ENCODE peak calls at places on chromosomes 3 and 15, in ten cellular contexts. One of them, this sample, is unnamed.
A peak's percentile ranks its signal among the peaks of the same experiment; 100 is the strongest.

GRCh38 chr15:73346735-73347312 is 21.9 kb downstream of the HCN4 start:
- DNase-seq in effector memory CD4-positive, alpha-beta T cell: peak; percentile 30
- DNase-seq in ovary: peak; percentile 26
- DNase-seq in CD8-positive, alpha-beta T cell: peak; percentile 45
- DNase-seq in body of pancreas: peak; percentile 73
- DNase-seq in esophagus squamous epithelium: no peak
- DNase-seq in neuronal stem cell: peak; percentile 74
- DNase-seq in heart right ventricle: peak; percentile 64
- DNase-seq in small intestine: peak; percentile 67
- DNase-seq in psoas muscle: peak; percentile 64
- DNase-seq in this sample: no peak

GRCh38 chr15:82122754-82123400 is 77.1 kb upstream of the MEX3B start:
- DNase-seq in effector memory CD4-positive, alpha-beta T cell: no peak
- DNase-seq in ovary: peak; percentile 82
- DNase-seq in CD8-positive, alpha-beta T cell: no peak
- DNase-seq in body of pancreas: peak; percentile 33
- DNase-seq in esophagus squamous epithelium: no peak
- DNase-seq in neuronal stem cell: no peak
- DNase-seq in heart right ventricle: no peak
- DNase-seq in small intestine: peak; percentile 6
- DNase-seq in psoas muscle: peak; percentile 56
- DNase-seq in this sample: peak; percentile 96

GRCh38 chr3:32280262-32280910 is 41.9 kb downstream of the CMTM8 start:
- DNase-seq in effector memory CD4-positive, alpha-beta T cell: no peak
- DNase-seq in ovary: no peak
- DNase-seq in CD8-positive, alpha-beta T cell: no peak
- DNase-seq in body of pancreas: no peak
- DNase-seq in esophagus squamous epithelium: no peak
- DNase-seq in neuronal stem cell: no peak
- DNase-seq in heart right ventricle: no peak
- DNase-seq in small intestine: no peak
- DNase-seq in psoas muscle: no peak
- DNase-seq in this sample: no peak

GRCh38 chr3:177147790-177148189 is 49.5 kb downstream of the TBL1XR1 start:
- DNase-seq in effector memory CD4-positive, alpha-beta T cell: no peak
- DNase-seq in ovary: no peak
- DNase-seq in CD8-positive, alpha-beta T cell: no peak
- DNase-seq in body of pancreas: no peak
- DNase-seq in esophagus squamous epithelium: no peak
- DNase-seq in neuronal stem cell: no peak
- DNase-seq in heart right ventricle: no peak
- DNase-seq in small intestine: no peak
- DNase-seq in psoas muscle: no peak
- DNase-seq in this sample: no peak

GRCh38 chr15:29935296-29936020 is 113.2 kb upstream of the TJP1 start:
- DNase-seq in effector memory CD4-positive, alpha-beta T cell: no peak
- DNase-seq in ovary: no peak
- DNase-seq in CD8-positive, alpha-beta T cell: no peak
- DNase-seq in body of pancreas: no peak
- DNase-seq in esophagus squamous epithelium: no peak
- DNase-seq in neuronal stem cell: no peak
- DNase-seq in heart right ventricle: no peak
- DNase-seq in small intestine: peak; percentile 51
- DNase-seq in psoas muscle: no peak
- DNase-seq in this sample: peak; percentile 32

GRCh38 chr15:67067930-67068542 is 2.6 kb downstream of the SMAD3 start:
- DNase-seq in effector memory CD4-positive, alpha-beta T cell: no peak
- DNase-seq in ovary: no peak
- DNase-seq in CD8-positive, alpha-beta T cell: no peak
- DNase-seq in body of pancreas: no peak
- DNase-seq in esophagus squamous epithelium: no peak
- DNase-seq in neuronal stem cell: no peak
- DNase-seq in heart right ventricle: no peak
- DNase-seq in small intestine: peak; percentile 86
- DNase-seq in psoas muscle: no peak
- DNase-seq in this sample: no peak

GRCh38 chr3:79140718-79141117 is 627.1 kb downstream of the ROBO1 start:
- DNase-seq in effector memory CD4-positive, alpha-beta T cell: no peak
- DNase-seq in ovary: no peak
- DNase-seq in CD8-positive, alpha-beta T cell: no peak
- DNase-seq in body of pancreas: no peak
- DNase-seq in esophagus squamous epithelium: no peak
- DNase-seq in neuronal stem cell: no peak
- DNase-seq in heart right ventricle: no peak
- DNase-seq in small intestine: no peak
- DNase-seq in psoas muscle: no peak
- DNase-seq in this sample: no peak

GRCh38 chr15:80343610-80344009 is 60.6 kb upstream of the ARNT2 start:
- DNase-seq in effector memory CD4-positive, alpha-beta T cell: no peak
- DNase-seq in ovary: peak; percentile 87
- DNase-seq in CD8-positive, alpha-beta T cell: no peak
- DNase-seq in body of pancreas: peak; percentile 50
- DNase-seq in esophagus squamous epithelium: no peak
- DNase-seq in neuronal stem cell: no peak
- DNase-seq in heart right ventricle: peak; percentile 66
- DNase-seq in small intestine: peak; percentile 2
- DNase-seq in psoas muscle: peak; percentile 60
- DNase-seq in this sample: no peak

GRCh38 chr3:61177450-61177849 is 73.8 kb downstream of the FHIT start:
- DNase-seq in effector memory CD4-positive, alpha-beta T cell: no peak
- DNase-seq in ovary: no peak
- DNase-seq in CD8-positive, alpha-beta T cell: no peak
- DNase-seq in body of pancreas: no peak
- DNase-seq in esophagus squamous epithelium: no peak
- DNase-seq in neuronal stem cell: no peak
- DNase-seq in heart right ventricle: no peak
- DNase-seq in small intestine: no peak
- DNase-seq in psoas muscle: no peak
- DNase-seq in this sample: no peak

GRCh38 chr3:100329800-100330489 is 4.6 kb upstream of the NIT2 start:
- DNase-seq in effector memory CD4-positive, alpha-beta T cell: no peak
- DNase-seq in ovary: no peak
- DNase-seq in CD8-positive, alpha-beta T cell: no peak
- DNase-seq in body of pancreas: peak; percentile 47
- DNase-seq in esophagus squamous epithelium: no peak
- DNase-seq in neuronal stem cell: no peak
- DNase-seq in heart right ventricle: no peak
- DNase-seq in small intestine: no peak
- DNase-seq in psoas muscle: no peak
- DNase-seq in this sample: no peak

GRCh38 chr3:20637729-20638128 is 451.7 kb upstream of the SGO1 start:
- DNase-seq in effector memory CD4-positive, alpha-beta T cell: no peak
- DNase-seq in ovary: no peak
- DNase-seq in CD8-positive, alpha-beta T cell: no peak
- DNase-seq in body of pancreas: no peak
- DNase-seq in esophagus squamous epithelium: no peak
- DNase-seq in neuronal stem cell: no peak
- DNase-seq in heart right ventricle: no peak
- DNase-seq in small intestine: no peak
- DNase-seq in psoas muscle: no peak
- DNase-seq in this sample: no peak

GRCh38 chr3:55097441-55097840 is 169.6 kb upstream of the LRTM1 start:
- DNase-seq in effector memory CD4-positive, alpha-beta T cell: no peak
- DNase-seq in ovary: no peak
- DNase-seq in CD8-positive, alpha-beta T cell: no peak
- DNase-seq in body of pancreas: no peak
- DNase-seq in esophagus squamous epithelium: no peak
- DNase-seq in neuronal stem cell: no peak
- DNase-seq in heart right ventricle: no peak
- DNase-seq in small intestine: no peak
- DNase-seq in psoas muscle: no peak
- DNase-seq in this sample: no peak

GRCh38 chr15:43505723-43506122 is 11.7 kb upstream of the MAP1A start:
- DNase-seq in effector memory CD4-positive, alpha-beta T cell: no peak
- DNase-seq in ovary: no peak
- DNase-seq in CD8-positive, alpha-beta T cell: no peak
- DNase-seq in body of pancreas: no peak
- DNase-seq in esophagus squamous epithelium: no peak
- DNase-seq in neuronal stem cell: no peak
- DNase-seq in heart right ventricle: no peak
- DNase-seq in small intestine: no peak
- DNase-seq in psoas muscle: no peak
- DNase-seq in this sample: no peak

GRCh38 chr3:71652786-71653419 is 69.4 kb upstream of the FOXP1 start:
- DNase-seq in effector memory CD4-positive, alpha-beta T cell: no peak
- DNase-seq in ovary: peak; percentile 32
- DNase-seq in CD8-positive, alpha-beta T cell: no peak
- DNase-seq in body of pancreas: peak; percentile 89
- DNase-seq in esophagus squamous epithelium: no peak
- DNase-seq in neuronal stem cell: peak; percentile 24
- DNase-seq in heart right ventricle: no peak
- DNase-seq in small intestine: peak; percentile 73
- DNase-seq in psoas muscle: no peak
- DNase-seq in this sample: no peak

GRCh38 chr3:10628902-10629700 is 123.7 kb upstream of the ATP2B2 start:
- DNase-seq in effector memory CD4-positive, alpha-beta T cell: no peak
- DNase-seq in ovary: no peak
- DNase-seq in CD8-positive, alpha-beta T cell: no peak
- DNase-seq in body of pancreas: no peak
- DNase-seq in esophagus squamous epithelium: no peak
- DNase-seq in neuronal stem cell: no peak
- DNase-seq in heart right ventricle: no peak
- DNase-seq in small intestine: no peak
- DNase-seq in psoas muscle: no peak
- DNase-seq in this sample: no peak

GRCh38 chr3:35944915-35945710 is 305.8 kb downstream of the ARPP21 start:
- DNase-seq in effector memory CD4-positive, alpha-beta T cell: no peak
- DNase-seq in ovary: no peak
- DNase-seq in CD8-positive, alpha-beta T cell: no peak
- DNase-seq in body of pancreas: no peak
- DNase-seq in esophagus squamous epithelium: no peak
- DNase-seq in neuronal stem cell: no peak
- DNase-seq in heart right ventricle: no peak
- DNase-seq in small intestine: no peak
- DNase-seq in psoas muscle: no peak
- DNase-seq in this sample: no peak

GRCh38 chr3:58068126-58068809 is 60.0 kb downstream of the FLNB start:
- DNase-seq in effector memory CD4-positive, alpha-beta T cell: no peak
- DNase-seq in ovary: no peak
- DNase-seq in CD8-positive, alpha-beta T cell: no peak
- DNase-seq in body of pancreas: no peak
- DNase-seq in esophagus squamous epithelium: no peak
- DNase-seq in neuronal stem cell: no peak
- DNase-seq in heart right ventricle: no peak
- DNase-seq in small intestine: peak; percentile 92
- DNase-seq in psoas muscle: no peak
- DNase-seq in this sample: no peak
- H3K4me1 ChIP-seq in effector memory CD4-positive, alpha-beta T cell: no peaks in the 10 kb centered on the region
- H3K4me1 ChIP-seq in ovary: peaks cover 6% of the 10 kb centered on the region
- H3K4me1 ChIP-seq in CD8-positive, alpha-beta T cell: peaks cover 2% of the 10 kb centered on the region
- H3K4me1 ChIP-seq in body of pancreas: peaks cover 57% of the 10 kb centered on the region
- H3K4me1 ChIP-seq in esophagus squamous epithelium: peaks cover 70% of the 10 kb centered on the region
- H3K4me1 ChIP-seq in neuronal stem cell: peaks cover 3% of the 10 kb centered on the region
- H3K4me1 ChIP-seq in heart right ventricle: peaks cover 5% of the 10 kb centered on the region
- H3K4me1 ChIP-seq in small intestine: peaks cover 8% of the 10 kb centered on the region
- H3K4me1 ChIP-seq in psoas muscle: no peaks in the 10 kb centered on the region
- H3K4me1 ChIP-seq in this sample: peaks cover 74% of the 10 kb centered on the region

DNA sequence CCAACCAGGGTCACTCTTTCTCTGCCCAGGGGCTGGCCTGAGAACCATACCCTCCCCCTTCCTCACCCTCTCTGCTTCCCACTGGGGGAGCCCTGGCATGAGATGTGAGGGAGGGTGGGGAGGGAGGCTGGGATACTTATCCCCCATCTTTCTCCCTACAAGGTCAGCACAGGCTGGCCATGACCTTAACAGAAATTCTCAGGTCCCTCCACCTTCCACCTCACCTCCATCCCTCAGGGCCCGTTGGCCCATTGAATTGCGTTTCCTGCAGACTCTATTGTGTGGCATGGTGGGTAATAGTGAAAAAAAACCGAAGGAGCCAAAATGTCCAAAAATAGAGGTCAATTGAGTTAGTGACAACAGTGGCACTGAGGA is 159.5 kb downstream of the OR4M2 start:
- DNase-seq in effector memory CD4-positive, alpha-beta T cell: no peak
- DNase-seq in ovary: no peak
- DNase-seq in CD8-positive, alpha-beta T cell: no peak
- DNase-seq in body of pancreas: no peak
- DNase-seq in esophagus squamous epithelium: no peak
- DNase-seq in neuronal stem cell: no peak
- DNase-seq in heart right ventricle: no peak
- DNase-seq in small intestine: no peak
- DNase-seq in psoas muscle: no peak
- DNase-seq in this sample: no peak
- H3K9me3 ChIP-seq in effector memory CD4-positive, alpha-beta T cell: no peaks in the 10 kb centered on the region
- H3K9me3 ChIP-seq in ovary: no peaks in the 10 kb centered on the region
- H3K9me3 ChIP-seq in CD8-positive, alpha-beta T cell: no peaks in the 10 kb centered on the region
- H3K9me3 ChIP-seq in body of pancreas: no peaks in the 10 kb centered on the region
- H3K9me3 ChIP-seq in esophagus squamous epithelium: no peaks in the 10 kb centered on the region
- H3K9me3 ChIP-seq in neuronal stem cell: no peaks in the 10 kb centered on the region
- H3K9me3 ChIP-seq in heart right ventricle: no peaks in the 10 kb centered on the region
- H3K9me3 ChIP-seq in small intestine: peaks cover 2% of the 10 kb centered on the region
- H3K9me3 ChIP-seq in psoas muscle: no peaks in the 10 kb centered on the region
- H3K9me3 ChIP-seq in this sample: no peaks in the 10 kb centered on the region

DNA sequence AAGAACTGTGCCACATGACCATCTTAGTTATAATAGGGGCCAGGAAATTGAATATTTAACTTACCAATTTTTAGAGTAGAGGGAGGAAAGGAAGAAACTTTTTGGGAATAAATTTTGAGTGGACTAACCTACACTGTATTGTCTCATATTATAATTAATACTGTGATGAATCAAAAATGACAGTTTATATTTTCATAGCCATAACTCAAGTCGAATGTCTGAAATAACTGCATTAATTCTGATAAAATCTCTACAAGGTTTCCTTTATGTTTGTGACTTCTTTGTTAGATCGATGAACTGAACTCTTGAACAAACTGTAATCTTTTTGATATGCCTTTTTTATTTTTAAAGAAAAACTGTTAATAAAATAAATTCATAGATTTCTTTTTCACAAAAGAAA is 132.8 kb upstream of the DPH6 start:
- DNase-seq in effector memory CD4-positive, alpha-beta T cell: no peak
- DNase-seq in ovary: no peak
- DNase-seq in CD8-positive, alpha-beta T cell: no peak
- DNase-seq in body of pancreas: no peak
- DNase-seq in esophagus squamous epithelium: no peak
- DNase-seq in neuronal stem cell: no peak
- DNase-seq in heart right ventricle: no peak
- DNase-seq in small intestine: no peak
- DNase-seq in psoas muscle: no peak
- DNase-seq in this sample: no peak
- H3K4me1 ChIP-seq in effector memory CD4-positive, alpha-beta T cell: no peaks in the 10 kb centered on the region
- H3K4me1 ChIP-seq in ovary: peaks cover 2% of the 10 kb centered on the region
- H3K4me1 ChIP-seq in CD8-positive, alpha-beta T cell: no peaks in the 10 kb centered on the region
- H3K4me1 ChIP-seq in body of pancreas: peaks cover 4% of the 10 kb centered on the region
- H3K4me1 ChIP-seq in esophagus squamous epithelium: peaks cover 26% of the 10 kb centered on the region
- H3K4me1 ChIP-seq in neuronal stem cell: peaks cover 2% of the 10 kb centered on the region
- H3K4me1 ChIP-seq in heart right ventricle: peaks cover 3% of the 10 kb centered on the region
- H3K4me1 ChIP-seq in small intestine: no peaks in the 10 kb centered on the region
- H3K4me1 ChIP-seq in psoas muscle: peaks cover 9% of the 10 kb centered on the region
- H3K4me1 ChIP-seq in this sample: no peaks in the 10 kb centered on the region

DNA sequence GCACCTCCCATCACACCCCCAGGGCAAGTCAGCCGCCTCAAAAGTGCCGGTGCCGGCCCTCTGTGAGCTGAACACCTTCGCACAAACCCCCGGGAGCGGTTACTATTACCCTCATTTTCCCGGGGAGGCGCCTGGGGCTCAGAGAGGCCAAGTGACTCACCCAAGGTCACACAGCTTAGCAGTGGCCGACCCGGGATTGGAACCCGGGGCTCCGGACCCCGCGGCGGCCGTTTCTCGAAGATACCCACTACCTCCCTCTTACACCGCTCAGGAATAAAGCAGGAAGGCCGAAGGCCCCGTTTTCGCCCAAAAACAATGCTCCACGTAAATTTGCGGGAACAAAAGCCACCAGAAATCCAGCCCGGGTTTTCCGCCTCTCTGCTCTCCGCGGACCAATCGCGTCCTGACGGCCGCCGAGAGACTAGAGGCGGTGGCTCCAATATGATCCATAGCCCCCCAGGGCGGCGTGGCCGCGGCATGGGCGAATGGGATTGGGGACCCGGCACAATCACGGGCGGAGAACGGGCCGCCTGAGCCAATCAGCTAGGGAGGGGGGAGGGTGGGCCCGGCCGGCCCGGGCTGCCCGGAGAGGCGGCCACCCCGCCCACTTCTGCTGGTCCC is 176.8 kb downstream of the OR4M2 start:
- DNase-seq in effector memory CD4-positive, alpha-beta T cell: no peak
- DNase-seq in ovary: peak; percentile 27
- DNase-seq in CD8-positive, alpha-beta T cell: no peak
- DNase-seq in body of pancreas: no peak
- DNase-seq in esophagus squamous epithelium: no peak
- DNase-seq in neuronal stem cell: no peak
- DNase-seq in heart right ventricle: no peak
- DNase-seq in small intestine: no peak
- DNase-seq in psoas muscle: no peak
- DNase-seq in this sample: no peak
- H3K9me3 ChIP-seq in effector memory CD4-positive, alpha-beta T cell: no peaks in the 10 kb centered on the region
- H3K9me3 ChIP-seq in ovary: no peaks in the 10 kb centered on the region
- H3K9me3 ChIP-seq in CD8-positive, alpha-beta T cell: no peaks in the 10 kb centered on the region
- H3K9me3 ChIP-seq in body of pancreas: no peaks in the 10 kb centered on the region
- H3K9me3 ChIP-seq in esophagus squamous epithelium: no peaks in the 10 kb centered on the region
- H3K9me3 ChIP-seq in neuronal stem cell: no peaks in the 10 kb centered on the region
- H3K9me3 ChIP-seq in heart right ventricle: no peaks in the 10 kb centered on the region
- H3K9me3 ChIP-seq in small intestine: peaks cover 2% of the 10 kb centered on the region
- H3K9me3 ChIP-seq in psoas muscle: no peaks in the 10 kb centered on the region
- H3K9me3 ChIP-seq in this sample: no peaks in the 10 kb centered on the region